ENCODE peak calls at places on chromosomes 7 and 10, in ten cellular contexts. Q is body of pancreas, L is GM20000, D is GM23338, I is transverse colon, R is AG04450, F is HFFc6, M is astrocyte of the cerebellum, S is neural progenitor cell, B is mesothelial cell of epicardium. X is an unnamed sample.
A peak's percentile ranks its signal among the peaks of the same experiment; 100 is the strongest.

GRCh38 chr7:47934831-47935230 is 13.4 kb downstream of the PKD1L1 start:
- DNase-seq in S (no peak), R (no peak), F (no peak), Q (no peak), L (no peak), I (no peak), M (no peak), B (no peak), D (no peak), X (no peak)

GRCh38 chr10:114087255-114087654 is 43.6 kb downstream of the ADRB1 start:
- DNase-seq in Q (no peak), B (no peak), D (peak; percentile 34), I (no peak), F (no peak), L (no peak), S (no peak), M (no peak), R (no peak), X (no peak)

GRCh38 chr7:13628231-13629001 is 361.1 kb downstream of the ETV1 start:
- DNase-seq in Q (no peak), D (no peak), F (peak; percentile 19), I (no peak), M (no peak), L (no peak), R (no peak), B (no peak), S (no peak), X (peak; percentile 19)

GRCh38 chr7:5172196-5172800 is 17.7 kb upstream of the WIPI2 start:
- DNase-seq in S (no peak), M (no peak), R (no peak), F (no peak), I (no peak), L (no peak), Q (no peak), D (no peak), B (no peak), X (no peak)

GRCh38 chr7:83610649-83611304 is 38.2 kb downstream of the SEMA3E start:
- DNase-seq in S (no peak), I (no peak), M (no peak), B (no peak), R (no peak), D (peak; percentile 59), F (no peak), L (no peak), Q (no peak), X (no peak)

GRCh38 chr7:90850516-90850915 is 254.4 kb downstream of the CDK14 start:
- DNase-seq in R (no peak), B (no peak), F (no peak), D (no peak), Q (no peak), L (no peak), I (no peak), S (no peak), M (no peak), X (no peak)

GRCh38 chr10:86389441-86390193 is 23.0 kb upstream of the GRID1 start:
- DNase-seq in M (no peak), S (peak; percentile 90), D (peak; percentile 93), L (peak; percentile 89), R (no peak), Q (peak; percentile 73), I (peak; percentile 70), B (no peak), F (no peak), X (no peak)

GRCh38 chr7:10706875-10707493 is 266.7 kb upstream of the PHF14 start:
- DNase-seq in F (no peak), Q (no peak), L (peak; percentile 48), I (no peak), B (no peak), R (no peak), D (no peak), S (no peak), M (no peak), X (no peak)

GRCh38 chr10:17742918-17743317 is 9.1 kb upstream of the TMEM236 start:
- DNase-seq in B (peak; percentile 74), Q (peak; percentile 56), L (peak; percentile 50), S (peak; percentile 52), D (peak; percentile 66), I (peak; percentile 66), M (peak; percentile 39), F (peak; percentile 56), R (peak; percentile 15), X (peak; percentile 62)

GRCh38 chr10:114902151-114902550 is 35.8 kb upstream of the TRUB1 start:
- DNase-seq in L (no peak), R (no peak), I (no peak), B (no peak), D (no peak), F (peak; percentile 38), S (no peak), M (no peak), Q (no peak), X (no peak)

GRCh38 chr7:73827568-73828106 is 3.2 kb upstream of the CLDN4 start:
- DNase-seq in S (no peak), M (no peak), F (no peak), Q (peak; percentile 96), I (peak; percentile 91), B (no peak), R (no peak), D (peak; percentile 86), L (no peak), X (peak; percentile 81)

GRCh38 chr10:86699541-86699940 is 31.2 kb downstream of the LDB3 start:
- DNase-seq in S (no peak), F (no peak), Q (no peak), B (no peak), R (no peak), L (no peak), M (no peak), I (no peak), D (no peak), X (no peak)

GRCh38 chr7:64892666-64893269 is 10.3 kb upstream of the ZNF273 start:
- DNase-seq in I (no peak), Q (no peak), S (no peak), B (no peak), R (no peak), M (no peak), F (no peak), D (no peak), L (no peak), X (no peak)

GRCh38 chr10:99369551-99369950 is 40.4 kb downstream of the CNNM1 start:
- DNase-seq in B (no peak), M (no peak), Q (no peak), L (no peak), F (peak; percentile 92), R (no peak), I (no peak), S (no peak), D (no peak), X (no peak)

DNA sequence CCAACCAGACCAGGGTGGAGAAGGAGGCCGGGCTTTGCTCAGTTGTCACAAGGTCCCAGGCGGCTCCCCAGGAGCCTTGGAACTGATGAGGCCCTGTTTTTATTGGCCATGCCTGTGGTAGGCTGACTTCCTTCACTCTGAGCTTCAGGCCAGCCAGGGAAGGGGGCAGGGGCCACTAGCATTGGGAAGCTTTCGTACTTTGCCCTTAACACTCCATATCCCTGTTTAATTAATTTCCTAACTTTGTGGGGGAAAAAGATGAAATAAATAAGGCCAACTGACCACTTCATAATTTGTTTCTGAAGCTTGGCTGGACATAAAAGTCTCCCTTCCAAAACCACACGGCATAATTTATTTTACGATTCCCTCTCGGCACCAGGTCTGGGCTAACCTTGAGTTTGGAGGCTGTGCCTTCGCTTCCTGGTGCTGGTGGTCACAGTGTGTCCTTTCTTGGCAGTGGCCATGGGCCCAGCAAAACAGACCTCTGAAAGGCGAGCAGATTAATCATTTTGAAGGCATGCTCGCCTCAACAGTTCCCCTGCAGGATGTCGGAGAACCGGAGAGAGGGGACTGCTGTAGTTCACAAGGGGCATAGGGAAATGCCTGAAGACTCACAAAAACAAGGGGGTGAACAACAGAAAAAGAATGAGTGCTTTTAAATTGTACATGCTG is 965.9 kb downstream of the LRMDA start:
- DNase-seq in R (no peak), F (no peak), L (no peak), S (no peak), Q (peak; percentile 33), M (peak; percentile 89), D (no peak), I (no peak), B (no peak), X (no peak)
- TF ChIP-seq CTCF in R (no peak), F (no peak), L (no peak), S (no peak), Q (no peak), M (peak; percentile 36), D (no peak), I (no peak), B (no peak), X (no peak)

DNA sequence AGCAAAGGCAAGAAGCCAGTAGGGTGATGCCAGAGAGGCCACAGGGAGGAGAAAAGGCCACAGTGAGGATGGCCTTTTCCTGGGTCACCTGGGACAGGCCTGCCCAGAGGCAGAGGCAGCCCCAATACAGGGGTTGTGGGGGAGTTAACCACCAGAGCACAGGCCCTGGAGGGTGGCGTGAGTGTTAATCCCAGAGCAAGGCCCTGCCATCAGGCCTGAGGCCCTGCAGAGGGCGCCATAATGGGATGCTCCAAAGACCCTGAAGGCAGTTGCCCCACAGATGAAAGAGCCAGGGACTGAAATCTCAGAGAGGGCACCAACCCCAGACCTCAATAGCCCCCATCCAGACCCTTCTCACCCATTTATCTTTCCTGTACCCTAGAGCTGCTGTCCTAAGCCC is 23.9 kb downstream of the SLC13A4 start:
- DNase-seq in R (no peak), M (no peak), L (no peak), F (no peak), S (peak; percentile 60), D (peak; percentile 88), B (no peak), Q (no peak), I (no peak), X (no peak)
- TF ChIP-seq CTCF in R (no peak), M (peak; percentile 28), L (no peak), F (peak; percentile 53), S (peak; percentile 61), D (peak; percentile 85), B (no peak), Q (no peak), I (no peak), X (peak; percentile 12)

DNA sequence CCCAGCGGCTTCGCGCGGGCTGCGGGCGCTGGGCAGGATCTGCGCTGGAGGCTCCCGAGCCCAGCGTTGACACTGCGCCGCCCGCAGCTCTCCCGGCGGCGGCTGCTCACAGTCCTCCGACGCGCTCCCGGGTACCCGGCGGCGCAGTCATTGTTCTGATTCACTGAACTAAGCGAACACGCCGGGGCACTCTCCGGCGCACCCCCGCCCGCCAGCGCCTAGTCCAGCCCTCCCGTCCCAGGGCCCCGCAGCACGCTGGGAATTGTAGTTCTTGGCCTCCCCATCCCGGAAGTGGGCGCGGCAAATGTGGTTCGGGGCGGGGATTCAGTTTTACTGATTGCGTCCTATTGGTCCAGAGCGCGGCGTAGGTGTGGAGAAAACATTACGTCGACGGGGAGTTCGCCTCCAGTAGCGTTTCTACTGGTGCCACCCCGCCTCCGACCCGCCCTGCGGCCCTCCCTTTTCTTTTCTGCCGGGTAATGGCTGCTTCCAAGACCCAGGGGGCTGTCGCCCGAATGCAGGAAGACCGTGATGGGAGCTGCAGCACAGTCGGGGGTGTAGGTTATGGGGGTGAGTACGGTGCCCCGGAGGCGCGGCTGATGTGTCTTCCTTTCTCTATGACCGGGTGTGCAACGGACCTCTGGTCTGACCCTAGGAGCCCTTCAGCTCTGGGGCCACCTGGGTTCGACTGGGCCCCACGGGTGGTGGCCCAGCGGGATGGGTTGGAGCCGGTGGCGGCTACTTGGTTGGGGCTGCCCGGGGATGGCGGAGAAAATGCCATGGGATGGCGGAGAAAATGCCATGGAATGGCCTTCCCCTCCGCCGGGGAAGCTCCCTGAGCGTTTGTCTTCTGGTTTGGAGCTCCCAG is at the start of the genes DOCK4 and ZNF277:
- DNase-seq in I (peak; percentile 99), R (peak; percentile 97), M (peak; percentile 98), Q (peak; percentile 99), L (peak; percentile 96), D (peak; percentile 100), S (peak; percentile 100), B (peak; percentile 99), F (peak; percentile 99), X (peak; percentile 100)
- TF ChIP-seq CTCF in I (no peak), R (no peak), M (no peak), Q (no peak), L (no peak), D (no peak), S (no peak), B (no peak), F (no peak), X (no peak)

GRCh38 chr10:71269301-71270288 is 49.5 kb upstream of the SLC29A3 start:
- DNase-seq in D (peak; percentile 92), M (no peak), F (no peak), Q (no peak), I (no peak), R (no peak), L (no peak), S (peak; percentile 68), B (no peak), X (no peak)
- TF ChIP-seq CTCF in D (no peak), M (no peak), F (no peak), Q (no peak), I (no peak), R (peak; percentile 5), L (no peak), S (no peak), B (no peak), X (no peak)